ENCODE peak calls at places on chromosomes 12 and 14, in five cellular contexts. R is Peyer's patch; B is tibial nerve; N is CD8-positive, alpha-beta memory T cell; C is adrenal gland. D is an unnamed sample. For H3K4me1, the result is how much of the 10 kb centered on the place peaks cover.

GRCh38 chr14:95691591-95691990 is 5.4 kb downstream of the TCL1B start:
- DNase-seq in R (no peak), N (no peak), B (no peak), C (no peak), D (no peak)

GRCh38 chr14:49853572-49854375 is 1.2 kb upstream of the NEMF start:
- DNase-seq in C (peak), B (no peak), R (peak), N (peak), D (peak)

GRCh38 chr14:68564826-68565760 is 227.8 kb downstream of the ZFP36L1 start:
- DNase-seq in B (no peak), C (no peak), N (no peak), R (no peak), D (no peak)

GRCh38 chr14:67934087-67934486 is 114.5 kb downstream of the RAD51B start:
- DNase-seq in B (no peak), R (no peak), C (no peak), N (no peak), D (no peak)

GRCh38 chr12:51323317-51323960 is 535 bp downstream of the BIN2 start:
- DNase-seq in N (peak), B (no peak), C (no peak), R (no peak), D (no peak)

GRCh38 chr12:116661341-116661740 is 76.5 kb downstream of the SPRING1 start:
- DNase-seq in R (no peak), N (no peak), B (no peak), C (no peak), D (no peak)

GRCh38 chr14:50010752-50011151 is 105.6 kb downstream of the VCPKMT start:
- DNase-seq in C (no peak), N (no peak), B (no peak), R (no peak), D (no peak)

GRCh38 chr12:30090258-30090657 is 306.5 kb upstream of the TMTC1 start:
- DNase-seq in R (no peak), C (no peak), B (no peak), N (no peak), D (no peak)

GRCh38 chr14:36600431-36600830 is 18.0 kb upstream of the NKX2-8 start:
- DNase-seq in N (no peak), C (no peak), B (no peak), R (no peak), D (no peak)

DNA sequence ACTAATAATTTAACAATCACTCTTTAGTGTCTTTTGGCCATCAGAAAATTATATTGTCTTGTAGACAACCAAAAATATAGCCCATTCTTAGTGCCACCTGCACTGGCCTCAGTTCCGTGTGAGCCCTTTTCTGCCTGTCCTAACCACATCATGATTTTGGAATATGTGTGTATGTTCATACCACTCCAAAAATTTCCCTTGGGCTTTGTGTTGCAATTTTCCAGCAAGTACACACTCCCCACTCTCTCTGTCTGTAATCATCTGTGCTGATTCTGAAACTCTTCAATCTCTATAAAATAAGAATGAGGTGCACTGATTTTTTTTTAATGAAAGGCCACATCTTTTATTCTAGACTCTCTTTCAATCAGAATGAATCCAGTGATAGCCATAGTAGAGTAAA is 196.0 kb downstream of the PIK3C2G start:
- DNase-seq in C (no peak), B (no peak), R (no peak), N (no peak), D (no peak)
- H3K4me1 ChIP-seq in C (under half), B (under half), R (under half), N (under half), D (under half)

GRCh38 chr14:93945070-93945399 is 17.9 kb downstream of the FAM181A start:
- DNase-seq in R (no peak), N (no peak), B (no peak), C (no peak), D (no peak)

GRCh38 chr14:93946104-93946503 is 19.0 kb downstream of the FAM181A start:
- DNase-seq in N (no peak), R (no peak), B (no peak), C (no peak), D (peak)

GRCh38 chr14:93944348-93945069 is 17.4 kb downstream of the FAM181A start:
- DNase-seq in C (no peak), R (no peak), B (no peak), N (no peak), D (peak)

GRCh38 chr14:93947282-93947681 is 20.1 kb downstream of the FAM181A start:
- DNase-seq in R (no peak), B (no peak), N (no peak), C (no peak), D (no peak)

GRCh38 chr14:93946506-93947170 is 19.5 kb downstream of the FAM181A start:
- DNase-seq in R (no peak), N (no peak), C (no peak), B (no peak), D (no peak)
- H3K4me1 ChIP-seq in R (under half), N (under half), C (under half), B (under half), D (half or more)

GRCh38 chr12:6466184-6466573 is 4.3 kb downstream of the VAMP1 start:
- DNase-seq in B (no peak), C (no peak), N (no peak), R (no peak), D (no peak)
- H3K4me1 ChIP-seq in B (under half), C (under half), N (half or more), R (under half), D (under half)

GRCh38 chr14:61562321-61563161 is 132.8 kb upstream of the HIF1A start:
- DNase-seq in B (no peak), N (no peak), R (no peak), C (peak), D (no peak)

GRCh38 chr14:61559641-61560201 is 135.6 kb upstream of the HIF1A start:
- DNase-seq in C (no peak), R (peak), N (no peak), B (no peak), D (no peak)

GRCh38 chr14:61561657-61562276 is 133.5 kb upstream of the HIF1A start:
- DNase-seq in N (no peak), C (peak), R (peak), B (no peak), D (peak)

GRCh38 chr14:61560323-61560722 is 135.0 kb upstream of the HIF1A start:
- DNase-seq in C (no peak), R (no peak), B (no peak), N (no peak), D (no peak)

DNA sequence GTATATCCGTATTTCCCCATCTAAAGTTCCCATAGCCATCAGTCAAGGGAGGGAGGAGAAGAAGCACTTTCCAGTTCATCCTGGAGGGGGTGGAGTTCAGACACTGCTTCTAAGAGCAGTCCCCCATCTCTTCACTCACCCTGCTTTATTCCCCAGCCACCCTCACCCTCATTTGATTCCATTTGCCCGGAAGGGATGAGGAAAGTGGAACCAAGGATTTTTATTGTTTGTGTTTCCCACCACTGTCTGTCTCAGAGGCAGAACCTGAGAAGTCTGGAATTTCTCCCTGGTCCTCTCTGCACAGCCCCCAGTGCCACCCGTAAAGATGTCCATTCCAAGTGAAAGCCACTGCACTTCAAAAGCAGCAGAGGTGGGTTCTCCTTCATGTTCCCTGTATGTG is 134.2 kb upstream of the HIF1A start:
- DNase-seq in C (no peak), N (no peak), R (no peak), B (no peak), D (no peak)
- H3K4me1 ChIP-seq in C (under half), N (under half), R (under half), B (under half), D (under half)

DNA sequence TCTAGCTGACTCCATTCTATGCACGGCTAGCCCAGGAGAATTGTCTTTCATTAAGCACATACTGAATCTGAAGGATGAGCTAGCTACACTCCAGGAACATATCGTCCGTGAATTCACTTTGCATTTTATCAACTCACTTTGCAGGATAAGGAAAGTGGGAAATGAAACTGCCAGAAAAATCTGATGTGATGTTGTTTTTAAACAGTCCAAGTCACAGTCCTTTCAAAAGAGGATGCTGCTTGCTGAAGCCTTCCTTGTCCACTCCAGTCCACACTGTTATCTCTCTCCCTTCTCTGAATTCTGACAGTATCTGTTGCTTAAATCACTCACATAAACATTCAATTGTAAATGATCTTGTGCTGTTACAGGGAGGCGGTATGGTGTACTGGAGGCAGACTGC is 12.7 kb upstream of the TMCC3 start:
- DNase-seq in B (no peak), N (no peak), C (no peak), R (no peak), D (no peak)
- H3K4me1 ChIP-seq in B (under half), N (under half), C (under half), R (under half), D (under half)

GRCh38 chr12:65896743-65897142 is 72.5 kb downstream of the HMGA2 start:
- DNase-seq in B (no peak), C (no peak), R (no peak), N (no peak), D (no peak)

GRCh38 chr12:65902504-65902903 is 78.2 kb downstream of the HMGA2 start:
- DNase-seq in N (no peak), C (no peak), R (no peak), B (no peak), D (no peak)

GRCh38 chr12:65900912-65901672 is 76.8 kb downstream of the HMGA2 start:
- DNase-seq in C (no peak), R (no peak), B (no peak), N (no peak), D (no peak)

GRCh38 chr12:65895759-65896656 is 71.7 kb downstream of the HMGA2 start:
- DNase-seq in N (no peak), R (no peak), B (no peak), C (no peak), D (no peak)

DNA sequence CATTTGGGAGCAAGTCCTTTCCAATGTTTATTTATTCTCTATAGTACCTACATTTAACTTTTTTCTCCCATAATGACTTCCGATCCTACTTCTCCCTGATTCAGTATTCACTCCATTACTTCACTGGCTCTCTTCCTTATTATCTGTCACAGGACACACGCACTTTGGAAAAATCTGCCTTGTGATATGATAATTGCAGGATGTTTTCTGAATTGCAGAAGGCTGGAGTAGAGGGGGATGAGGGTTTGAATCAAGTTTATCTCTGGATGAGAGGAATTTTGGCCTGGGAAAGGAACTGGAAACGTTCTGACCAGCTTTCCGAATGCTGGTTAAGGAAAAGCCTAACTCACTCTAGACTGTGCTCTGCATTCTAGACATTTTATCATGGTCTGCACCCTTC is 75.0 kb downstream of the HMGA2 start:
- DNase-seq in B (no peak), C (no peak), N (no peak), R (no peak), D (no peak)
- H3K4me1 ChIP-seq in B (under half), C (under half), N (under half), R (under half), D (under half)

DNA sequence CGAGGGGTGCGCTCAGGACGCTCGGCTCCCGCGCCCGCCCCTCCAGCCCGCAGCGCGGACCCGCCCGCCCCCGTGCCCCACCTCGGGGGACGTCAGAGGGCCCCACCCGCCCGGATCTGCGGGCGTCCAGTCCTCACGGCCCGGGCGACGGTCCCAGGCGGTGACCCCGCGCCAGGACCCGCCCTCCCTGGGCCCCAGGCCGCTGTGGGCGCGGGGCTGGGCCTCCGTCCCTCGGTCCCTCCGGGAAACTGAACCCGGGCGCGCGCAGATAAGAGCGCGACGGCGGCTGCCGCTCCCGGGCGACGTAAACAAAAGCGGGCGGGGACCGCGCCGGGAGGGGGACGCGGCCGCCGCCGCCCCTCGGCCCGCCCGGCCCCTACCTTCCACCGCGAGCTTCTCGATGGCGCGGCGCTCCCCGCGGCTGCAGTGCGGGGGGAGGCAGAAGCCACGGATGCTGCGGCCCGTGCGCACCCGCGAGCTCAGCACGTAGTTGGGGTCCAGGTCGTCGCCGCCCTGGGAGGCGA is 1.1 kb downstream of the CKB start:
- DNase-seq in N (peak), C (no peak), R (no peak), B (no peak), D (no peak)
- H3K4me1 ChIP-seq in N (under half), C (under half), R (under half), B (under half), D (under half)

GRCh38 chr14:24364841-24365240 is 3.1 kb upstream of the NFATC4 start:
- DNase-seq in N (no peak), R (no peak), C (no peak), B (no peak), D (no peak)

GRCh38 chr14:24367506-24368214 is at the start of gene NFATC4:
- DNase-seq in R (peak), N (no peak), B (peak), C (peak), D (peak)

GRCh38 chr14:24366375-24366663 is 1.7 kb upstream of the NFATC4 start:
- DNase-seq in B (no peak), N (no peak), C (no peak), R (no peak), D (no peak)

GRCh38 chr14:24366664-24367505 is 1.1 kb upstream of the NFATC4 start:
- DNase-seq in R (peak), B (peak), N (peak), C (peak), D (peak)

GRCh38 chr14:24365600-24366374 is 2.2 kb upstream of the NFATC4 start:
- DNase-seq in C (peak), B (peak), R (peak), N (peak), D (peak)
- H3K4me1 ChIP-seq in C (under half), B (under half), R (under half), N (under half), D (under half)